ENCODE peak calls at places on chromosomes 4 and X, in ten cellular contexts. One of them, this sample, is unnamed.

GRCh38 chrX:129653985-129654651 is 638 bp downstream of the APLN start:
- DNase-seq in HCT116: no peak
- DNase-seq in T follicular helper cell: no peak
- DNase-seq in fibroblast of lung: no peak
- DNase-seq in stimulated activated CD4-positive, alpha-beta T cell treated with anti-CD3 and anti-CD28 coated beads, Interleukin-1b, Interleukin-23, amount 100 ng/mL, for 48 hours: no peak
- DNase-seq in SK-N-DZ: peak
- DNase-seq in AG08396: peak
- DNase-seq in NCI-H226: no peak
- DNase-seq in activated CD4-positive, alpha-beta T cell treated with anti-CD3 and anti-CD28 coated beads, Interleukin-2, amount 10 ng/mL, durations not matched to agents 24 days and 14 days: peak
- DNase-seq in GM04503: no peak
- DNase-seq in this sample: no peak

GRCh38 chr4:8364141-8364540 is 76.4 kb downstream of the ACOX3 start:
- DNase-seq in HCT116: no peak
- DNase-seq in T follicular helper cell: no peak
- DNase-seq in fibroblast of lung: no peak
- DNase-seq in stimulated activated CD4-positive, alpha-beta T cell treated with anti-CD3 and anti-CD28 coated beads, Interleukin-1b, Interleukin-23, amount 100 ng/mL, for 48 hours: no peak
- DNase-seq in SK-N-DZ: no peak
- DNase-seq in AG08396: no peak
- DNase-seq in NCI-H226: no peak
- DNase-seq in activated CD4-positive, alpha-beta T cell treated with anti-CD3 and anti-CD28 coated beads, Interleukin-2, amount 10 ng/mL, durations not matched to agents 24 days and 14 days: no peak
- DNase-seq in GM04503: no peak
- DNase-seq in this sample: no peak

GRCh38 chr4:109440948-109441347 is 7.3 kb downstream of the SEC24B start:
- DNase-seq in HCT116: no peak
- DNase-seq in T follicular helper cell: no peak
- DNase-seq in fibroblast of lung: peak
- DNase-seq in stimulated activated CD4-positive, alpha-beta T cell treated with anti-CD3 and anti-CD28 coated beads, Interleukin-1b, Interleukin-23, amount 100 ng/mL, for 48 hours: no peak
- DNase-seq in SK-N-DZ: no peak
- DNase-seq in AG08396: peak
- DNase-seq in NCI-H226: no peak
- DNase-seq in activated CD4-positive, alpha-beta T cell treated with anti-CD3 and anti-CD28 coated beads, Interleukin-2, amount 10 ng/mL, durations not matched to agents 24 days and 14 days: no peak
- DNase-seq in GM04503: no peak
- DNase-seq in this sample: no peak

GRCh38 chr4:116878280-116878679 is 207.1 kb downstream of the TRAM1L1 start:
- DNase-seq in HCT116: no peak
- DNase-seq in T follicular helper cell: no peak
- DNase-seq in fibroblast of lung: no peak
- DNase-seq in stimulated activated CD4-positive, alpha-beta T cell treated with anti-CD3 and anti-CD28 coated beads, Interleukin-1b, Interleukin-23, amount 100 ng/mL, for 48 hours: no peak
- DNase-seq in SK-N-DZ: peak
- DNase-seq in AG08396: no peak
- DNase-seq in NCI-H226: no peak
- DNase-seq in activated CD4-positive, alpha-beta T cell treated with anti-CD3 and anti-CD28 coated beads, Interleukin-2, amount 10 ng/mL, durations not matched to agents 24 days and 14 days: no peak
- DNase-seq in GM04503: no peak
- DNase-seq in this sample: no peak

GRCh38 chrX:107429090-107429489 is 20.4 kb upstream of the FRMPD3 start:
- DNase-seq in HCT116: no peak
- DNase-seq in T follicular helper cell: no peak
- DNase-seq in fibroblast of lung: peak
- DNase-seq in stimulated activated CD4-positive, alpha-beta T cell treated with anti-CD3 and anti-CD28 coated beads, Interleukin-1b, Interleukin-23, amount 100 ng/mL, for 48 hours: no peak
- DNase-seq in SK-N-DZ: peak
- DNase-seq in AG08396: no peak
- DNase-seq in NCI-H226: no peak
- DNase-seq in activated CD4-positive, alpha-beta T cell treated with anti-CD3 and anti-CD28 coated beads, Interleukin-2, amount 10 ng/mL, durations not matched to agents 24 days and 14 days: peak
- DNase-seq in GM04503: no peak
- DNase-seq in this sample: no peak

GRCh38 chr4:165631208-165631894 is 241.7 kb upstream of the TLL1 start:
- DNase-seq in HCT116: no peak
- DNase-seq in T follicular helper cell: no peak
- DNase-seq in fibroblast of lung: no peak
- DNase-seq in stimulated activated CD4-positive, alpha-beta T cell treated with anti-CD3 and anti-CD28 coated beads, Interleukin-1b, Interleukin-23, amount 100 ng/mL, for 48 hours: no peak
- DNase-seq in SK-N-DZ: no peak
- DNase-seq in AG08396: no peak
- DNase-seq in NCI-H226: no peak
- DNase-seq in activated CD4-positive, alpha-beta T cell treated with anti-CD3 and anti-CD28 coated beads, Interleukin-2, amount 10 ng/mL, durations not matched to agents 24 days and 14 days: no peak
- DNase-seq in GM04503: no peak
- DNase-seq in this sample: no peak

GRCh38 chrX:47644557-47645091 is 5.7 kb downstream of the ELK1 start:
- DNase-seq in HCT116: no peak
- DNase-seq in T follicular helper cell: no peak
- DNase-seq in fibroblast of lung: peak
- DNase-seq in stimulated activated CD4-positive, alpha-beta T cell treated with anti-CD3 and anti-CD28 coated beads, Interleukin-1b, Interleukin-23, amount 100 ng/mL, for 48 hours: no peak
- DNase-seq in SK-N-DZ: peak
- DNase-seq in AG08396: peak
- DNase-seq in NCI-H226: no peak
- DNase-seq in activated CD4-positive, alpha-beta T cell treated with anti-CD3 and anti-CD28 coated beads, Interleukin-2, amount 10 ng/mL, durations not matched to agents 24 days and 14 days: no peak
- DNase-seq in GM04503: no peak
- DNase-seq in this sample: no peak

GRCh38 chrX:45623266-45623665 is 422.6 kb upstream of the DIPK2B start:
- DNase-seq in HCT116: no peak
- DNase-seq in T follicular helper cell: no peak
- DNase-seq in fibroblast of lung: peak
- DNase-seq in stimulated activated CD4-positive, alpha-beta T cell treated with anti-CD3 and anti-CD28 coated beads, Interleukin-1b, Interleukin-23, amount 100 ng/mL, for 48 hours: no peak
- DNase-seq in SK-N-DZ: no peak
- DNase-seq in AG08396: peak
- DNase-seq in NCI-H226: peak
- DNase-seq in activated CD4-positive, alpha-beta T cell treated with anti-CD3 and anti-CD28 coated beads, Interleukin-2, amount 10 ng/mL, durations not matched to agents 24 days and 14 days: no peak
- DNase-seq in GM04503: peak
- DNase-seq in this sample: no peak

GRCh38 chr4:71659979-71660378 is 123.9 kb downstream of the GC start:
- DNase-seq in HCT116: no peak
- DNase-seq in T follicular helper cell: no peak
- DNase-seq in fibroblast of lung: no peak
- DNase-seq in stimulated activated CD4-positive, alpha-beta T cell treated with anti-CD3 and anti-CD28 coated beads, Interleukin-1b, Interleukin-23, amount 100 ng/mL, for 48 hours: no peak
- DNase-seq in SK-N-DZ: no peak
- DNase-seq in AG08396: no peak
- DNase-seq in NCI-H226: no peak
- DNase-seq in activated CD4-positive, alpha-beta T cell treated with anti-CD3 and anti-CD28 coated beads, Interleukin-2, amount 10 ng/mL, durations not matched to agents 24 days and 14 days: no peak
- DNase-seq in GM04503: no peak
- DNase-seq in this sample: no peak

GRCh38 chr4:23680616-23681518 is 209.0 kb downstream of the PPARGC1A start:
- DNase-seq in HCT116: no peak
- DNase-seq in T follicular helper cell: no peak
- DNase-seq in fibroblast of lung: peak
- DNase-seq in stimulated activated CD4-positive, alpha-beta T cell treated with anti-CD3 and anti-CD28 coated beads, Interleukin-1b, Interleukin-23, amount 100 ng/mL, for 48 hours: no peak
- DNase-seq in SK-N-DZ: no peak
- DNase-seq in AG08396: peak
- DNase-seq in NCI-H226: no peak
- DNase-seq in activated CD4-positive, alpha-beta T cell treated with anti-CD3 and anti-CD28 coated beads, Interleukin-2, amount 10 ng/mL, durations not matched to agents 24 days and 14 days: no peak
- DNase-seq in GM04503: no peak
- DNase-seq in this sample: no peak

GRCh38 chr4:22719218-22719617 is 26.5 kb downstream of the GBA3 start:
- DNase-seq in HCT116: no peak
- DNase-seq in T follicular helper cell: no peak
- DNase-seq in fibroblast of lung: peak
- DNase-seq in stimulated activated CD4-positive, alpha-beta T cell treated with anti-CD3 and anti-CD28 coated beads, Interleukin-1b, Interleukin-23, amount 100 ng/mL, for 48 hours: no peak
- DNase-seq in SK-N-DZ: no peak
- DNase-seq in AG08396: no peak
- DNase-seq in NCI-H226: no peak
- DNase-seq in activated CD4-positive, alpha-beta T cell treated with anti-CD3 and anti-CD28 coated beads, Interleukin-2, amount 10 ng/mL, durations not matched to agents 24 days and 14 days: no peak
- DNase-seq in GM04503: no peak
- DNase-seq in this sample: no peak

GRCh38 chr4:128812360-128812958 is 3.0 kb downstream of the JADE1 start:
- DNase-seq in HCT116: peak
- DNase-seq in T follicular helper cell: no peak
- DNase-seq in fibroblast of lung: peak
- DNase-seq in stimulated activated CD4-positive, alpha-beta T cell treated with anti-CD3 and anti-CD28 coated beads, Interleukin-1b, Interleukin-23, amount 100 ng/mL, for 48 hours: peak
- DNase-seq in SK-N-DZ: no peak
- DNase-seq in AG08396: peak
- DNase-seq in NCI-H226: peak
- DNase-seq in activated CD4-positive, alpha-beta T cell treated with anti-CD3 and anti-CD28 coated beads, Interleukin-2, amount 10 ng/mL, durations not matched to agents 24 days and 14 days: peak
- DNase-seq in GM04503: no peak
- DNase-seq in this sample: no peak

GRCh38 chrX:19382500-19383145 is 38.9 kb downstream of the PDHA1 start:
- DNase-seq in HCT116: peak
- DNase-seq in T follicular helper cell: peak
- DNase-seq in fibroblast of lung: peak
- DNase-seq in stimulated activated CD4-positive, alpha-beta T cell treated with anti-CD3 and anti-CD28 coated beads, Interleukin-1b, Interleukin-23, amount 100 ng/mL, for 48 hours: peak
- DNase-seq in SK-N-DZ: peak
- DNase-seq in AG08396: peak
- DNase-seq in NCI-H226: peak
- DNase-seq in activated CD4-positive, alpha-beta T cell treated with anti-CD3 and anti-CD28 coated beads, Interleukin-2, amount 10 ng/mL, durations not matched to agents 24 days and 14 days: peak
- DNase-seq in GM04503: no peak
- DNase-seq in this sample: peak

GRCh38 chr4:136867465-136867864 is 664.8 kb downstream of the PCDH18 start:
- DNase-seq in HCT116: no peak
- DNase-seq in T follicular helper cell: no peak
- DNase-seq in fibroblast of lung: no peak
- DNase-seq in stimulated activated CD4-positive, alpha-beta T cell treated with anti-CD3 and anti-CD28 coated beads, Interleukin-1b, Interleukin-23, amount 100 ng/mL, for 48 hours: no peak
- DNase-seq in SK-N-DZ: peak
- DNase-seq in AG08396: no peak
- DNase-seq in NCI-H226: no peak
- DNase-seq in activated CD4-positive, alpha-beta T cell treated with anti-CD3 and anti-CD28 coated beads, Interleukin-2, amount 10 ng/mL, durations not matched to agents 24 days and 14 days: no peak
- DNase-seq in GM04503: no peak
- DNase-seq in this sample: no peak

GRCh38 chrX:8988456-8988855 is 45.5 kb downstream of the FAM9B start:
- DNase-seq in HCT116: no peak
- DNase-seq in T follicular helper cell: no peak
- DNase-seq in fibroblast of lung: peak
- DNase-seq in stimulated activated CD4-positive, alpha-beta T cell treated with anti-CD3 and anti-CD28 coated beads, Interleukin-1b, Interleukin-23, amount 100 ng/mL, for 48 hours: peak
- DNase-seq in SK-N-DZ: no peak
- DNase-seq in AG08396: peak
- DNase-seq in NCI-H226: peak
- DNase-seq in activated CD4-positive, alpha-beta T cell treated with anti-CD3 and anti-CD28 coated beads, Interleukin-2, amount 10 ng/mL, durations not matched to agents 24 days and 14 days: no peak
- DNase-seq in GM04503: no peak
- DNase-seq in this sample: no peak

GRCh38 chr4:185597532-185598188 is 62.4 kb upstream of the PDLIM3 start:
- DNase-seq in HCT116: peak
- DNase-seq in T follicular helper cell: peak
- DNase-seq in fibroblast of lung: peak
- DNase-seq in stimulated activated CD4-positive, alpha-beta T cell treated with anti-CD3 and anti-CD28 coated beads, Interleukin-1b, Interleukin-23, amount 100 ng/mL, for 48 hours: peak
- DNase-seq in SK-N-DZ: peak
- DNase-seq in AG08396: peak
- DNase-seq in NCI-H226: no peak
- DNase-seq in activated CD4-positive, alpha-beta T cell treated with anti-CD3 and anti-CD28 coated beads, Interleukin-2, amount 10 ng/mL, durations not matched to agents 24 days and 14 days: peak
- DNase-seq in GM04503: no peak
- DNase-seq in this sample: peak

GRCh38 chrX:138018145-138018799 is 452.3 kb downstream of the ZIC3 start:
- DNase-seq in HCT116: no peak
- DNase-seq in T follicular helper cell: no peak
- DNase-seq in fibroblast of lung: peak
- DNase-seq in stimulated activated CD4-positive, alpha-beta T cell treated with anti-CD3 and anti-CD28 coated beads, Interleukin-1b, Interleukin-23, amount 100 ng/mL, for 48 hours: no peak
- DNase-seq in SK-N-DZ: no peak
- DNase-seq in AG08396: no peak
- DNase-seq in NCI-H226: no peak
- DNase-seq in activated CD4-positive, alpha-beta T cell treated with anti-CD3 and anti-CD28 coated beads, Interleukin-2, amount 10 ng/mL, durations not matched to agents 24 days and 14 days: no peak
- DNase-seq in GM04503: no peak
- DNase-seq in this sample: no peak

GRCh38 chrX:40177489-40177888 is 79.7 kb upstream of the BCOR start:
- DNase-seq in HCT116: no peak
- DNase-seq in T follicular helper cell: no peak
- DNase-seq in fibroblast of lung: no peak
- DNase-seq in stimulated activated CD4-positive, alpha-beta T cell treated with anti-CD3 and anti-CD28 coated beads, Interleukin-1b, Interleukin-23, amount 100 ng/mL, for 48 hours: no peak
- DNase-seq in SK-N-DZ: no peak
- DNase-seq in AG08396: no peak
- DNase-seq in NCI-H226: no peak
- DNase-seq in activated CD4-positive, alpha-beta T cell treated with anti-CD3 and anti-CD28 coated beads, Interleukin-2, amount 10 ng/mL, durations not matched to agents 24 days and 14 days: no peak
- DNase-seq in GM04503: no peak
- DNase-seq in this sample: no peak

GRCh38 chrX:10656214-10656613 is 35.8 kb upstream of the MID1 start:
- DNase-seq in HCT116: no peak
- DNase-seq in T follicular helper cell: no peak
- DNase-seq in fibroblast of lung: no peak
- DNase-seq in stimulated activated CD4-positive, alpha-beta T cell treated with anti-CD3 and anti-CD28 coated beads, Interleukin-1b, Interleukin-23, amount 100 ng/mL, for 48 hours: no peak
- DNase-seq in SK-N-DZ: no peak
- DNase-seq in AG08396: no peak
- DNase-seq in NCI-H226: no peak
- DNase-seq in activated CD4-positive, alpha-beta T cell treated with anti-CD3 and anti-CD28 coated beads, Interleukin-2, amount 10 ng/mL, durations not matched to agents 24 days and 14 days: no peak
- DNase-seq in GM04503: no peak
- DNase-seq in this sample: no peak

GRCh38 chr4:156774422-156774821 is 197.2 kb downstream of the PDGFC start:
- DNase-seq in HCT116: no peak
- DNase-seq in T follicular helper cell: no peak
- DNase-seq in fibroblast of lung: peak
- DNase-seq in stimulated activated CD4-positive, alpha-beta T cell treated with anti-CD3 and anti-CD28 coated beads, Interleukin-1b, Interleukin-23, amount 100 ng/mL, for 48 hours: no peak
- DNase-seq in SK-N-DZ: no peak
- DNase-seq in AG08396: peak
- DNase-seq in NCI-H226: peak
- DNase-seq in activated CD4-positive, alpha-beta T cell treated with anti-CD3 and anti-CD28 coated beads, Interleukin-2, amount 10 ng/mL, durations not matched to agents 24 days and 14 days: no peak
- DNase-seq in GM04503: peak
- DNase-seq in this sample: no peak

GRCh38 chr4:101019941-101020401 is 327.4 kb downstream of the PPP3CA start:
- DNase-seq in HCT116: peak
- DNase-seq in T follicular helper cell: peak
- DNase-seq in fibroblast of lung: no peak
- DNase-seq in stimulated activated CD4-positive, alpha-beta T cell treated with anti-CD3 and anti-CD28 coated beads, Interleukin-1b, Interleukin-23, amount 100 ng/mL, for 48 hours: no peak
- DNase-seq in SK-N-DZ: no peak
- DNase-seq in AG08396: no peak
- DNase-seq in NCI-H226: peak
- DNase-seq in activated CD4-positive, alpha-beta T cell treated with anti-CD3 and anti-CD28 coated beads, Interleukin-2, amount 10 ng/mL, durations not matched to agents 24 days and 14 days: peak
- DNase-seq in GM04503: no peak
- DNase-seq in this sample: peak

GRCh38 chrX:47515941-47516649 is 33.1 kb upstream of the ZNF41 start:
- DNase-seq in HCT116: no peak
- DNase-seq in T follicular helper cell: no peak
- DNase-seq in fibroblast of lung: peak
- DNase-seq in stimulated activated CD4-positive, alpha-beta T cell treated with anti-CD3 and anti-CD28 coated beads, Interleukin-1b, Interleukin-23, amount 100 ng/mL, for 48 hours: no peak
- DNase-seq in SK-N-DZ: no peak
- DNase-seq in AG08396: no peak
- DNase-seq in NCI-H226: peak
- DNase-seq in activated CD4-positive, alpha-beta T cell treated with anti-CD3 and anti-CD28 coated beads, Interleukin-2, amount 10 ng/mL, durations not matched to agents 24 days and 14 days: no peak
- DNase-seq in GM04503: no peak
- DNase-seq in this sample: no peak

GRCh38 chr4:123366144-123366748 is 30.3 kb upstream of the SPRY1 start:
- DNase-seq in HCT116: no peak
- DNase-seq in T follicular helper cell: no peak
- DNase-seq in fibroblast of lung: no peak
- DNase-seq in stimulated activated CD4-positive, alpha-beta T cell treated with anti-CD3 and anti-CD28 coated beads, Interleukin-1b, Interleukin-23, amount 100 ng/mL, for 48 hours: no peak
- DNase-seq in SK-N-DZ: no peak
- DNase-seq in AG08396: no peak
- DNase-seq in NCI-H226: no peak
- DNase-seq in activated CD4-positive, alpha-beta T cell treated with anti-CD3 and anti-CD28 coated beads, Interleukin-2, amount 10 ng/mL, durations not matched to agents 24 days and 14 days: no peak
- DNase-seq in GM04503: no peak
- DNase-seq in this sample: no peak

GRCh38 chrX:125953769-125954168 is 212.3 kb downstream of the DCAF12L2 start:
- DNase-seq in HCT116: no peak
- DNase-seq in T follicular helper cell: no peak
- DNase-seq in fibroblast of lung: no peak
- DNase-seq in stimulated activated CD4-positive, alpha-beta T cell treated with anti-CD3 and anti-CD28 coated beads, Interleukin-1b, Interleukin-23, amount 100 ng/mL, for 48 hours: no peak
- DNase-seq in SK-N-DZ: no peak
- DNase-seq in AG08396: no peak
- DNase-seq in NCI-H226: no peak
- DNase-seq in activated CD4-positive, alpha-beta T cell treated with anti-CD3 and anti-CD28 coated beads, Interleukin-2, amount 10 ng/mL, durations not matched to agents 24 days and 14 days: no peak
- DNase-seq in GM04503: no peak
- DNase-seq in this sample: no peak

GRCh38 chrX:39691724-39692123 is 406.0 kb downstream of the BCOR start:
- DNase-seq in HCT116: no peak
- DNase-seq in T follicular helper cell: no peak
- DNase-seq in fibroblast of lung: no peak
- DNase-seq in stimulated activated CD4-positive, alpha-beta T cell treated with anti-CD3 and anti-CD28 coated beads, Interleukin-1b, Interleukin-23, amount 100 ng/mL, for 48 hours: no peak
- DNase-seq in SK-N-DZ: no peak
- DNase-seq in AG08396: no peak
- DNase-seq in NCI-H226: no peak
- DNase-seq in activated CD4-positive, alpha-beta T cell treated with anti-CD3 and anti-CD28 coated beads, Interleukin-2, amount 10 ng/mL, durations not matched to agents 24 days and 14 days: no peak
- DNase-seq in GM04503: no peak
- DNase-seq in this sample: no peak

GRCh38 chrX:41922694-41923171 is 621 bp downstream of the CASK start:
- DNase-seq in HCT116: no peak
- DNase-seq in T follicular helper cell: no peak
- DNase-seq in fibroblast of lung: peak
- DNase-seq in stimulated activated CD4-positive, alpha-beta T cell treated with anti-CD3 and anti-CD28 coated beads, Interleukin-1b, Interleukin-23, amount 100 ng/mL, for 48 hours: no peak
- DNase-seq in SK-N-DZ: peak
- DNase-seq in AG08396: peak
- DNase-seq in NCI-H226: peak
- DNase-seq in activated CD4-positive, alpha-beta T cell treated with anti-CD3 and anti-CD28 coated beads, Interleukin-2, amount 10 ng/mL, durations not matched to agents 24 days and 14 days: peak
- DNase-seq in GM04503: no peak
- DNase-seq in this sample: no peak

GRCh38 chrX:153925387-153925738 is 701 bp downstream of the ARHGAP4 start:
- DNase-seq in HCT116: no peak
- DNase-seq in T follicular helper cell: no peak
- DNase-seq in fibroblast of lung: no peak
- DNase-seq in stimulated activated CD4-positive, alpha-beta T cell treated with anti-CD3 and anti-CD28 coated beads, Interleukin-1b, Interleukin-23, amount 100 ng/mL, for 48 hours: no peak
- DNase-seq in SK-N-DZ: no peak
- DNase-seq in AG08396: no peak
- DNase-seq in NCI-H226: no peak
- DNase-seq in activated CD4-positive, alpha-beta T cell treated with anti-CD3 and anti-CD28 coated beads, Interleukin-2, amount 10 ng/mL, durations not matched to agents 24 days and 14 days: no peak
- DNase-seq in GM04503: no peak
- DNase-seq in this sample: no peak

GRCh38 chr4:34417160-34417559 is 1827.2 kb downstream of the ARAP2 start:
- DNase-seq in HCT116: no peak
- DNase-seq in T follicular helper cell: no peak
- DNase-seq in fibroblast of lung: peak
- DNase-seq in stimulated activated CD4-positive, alpha-beta T cell treated with anti-CD3 and anti-CD28 coated beads, Interleukin-1b, Interleukin-23, amount 100 ng/mL, for 48 hours: no peak
- DNase-seq in SK-N-DZ: no peak
- DNase-seq in AG08396: no peak
- DNase-seq in NCI-H226: no peak
- DNase-seq in activated CD4-positive, alpha-beta T cell treated with anti-CD3 and anti-CD28 coated beads, Interleukin-2, amount 10 ng/mL, durations not matched to agents 24 days and 14 days: no peak
- DNase-seq in GM04503: no peak
- DNase-seq in this sample: no peak

This sample was measured in effector CD4-positive, alpha-beta T cell.